ENCODE peak calls at places on chromosomes 5 and 9, in four cellular contexts. Y is CD4-positive, CD25-positive, alpha-beta regulatory T cell; N is fibroblast of pulmonary artery; J is heart left ventricle. M is an unnamed sample.

GRCh38 chr9:82021198-82021597 is 32.6 kb downstream of the SPATA31D1 start:
- DNase-seq in N (peak; percentile 82), Y (no peak), J (peak; percentile 6), M (no peak)

GRCh38 chr5:40999966-41000365 is 71.2 kb downstream of the MROH2B start:
- DNase-seq in Y (no peak), J (no peak), N (no peak), M (no peak)

GRCh38 chr9:115531410-115532130 is 413.6 kb upstream of the TNC start:
- DNase-seq in J (no peak), Y (no peak), N (peak; percentile 27), M (no peak)

GRCh38 chr5:114153833-114154232 is 208.0 kb upstream of the KCNN2 start:
- DNase-seq in J (no peak), N (no peak), Y (no peak), M (no peak)

GRCh38 chr5:177607452-177608192 is 7.7 kb downstream of the B4GALT7 start:
- DNase-seq in Y (peak; percentile 26), J (peak; percentile 65), N (peak; percentile 84), M (peak; percentile 81)

GRCh38 chr9:122609810-122610209 is 4.7 kb upstream of the OR1Q1 start:
- DNase-seq in Y (no peak), N (no peak), J (no peak), M (no peak)

GRCh38 chr9:127130661-127131538 is 8.5 kb upstream of the ANGPTL2 start:
- DNase-seq in Y (no peak), J (no peak), N (peak; percentile 94), M (no peak)

GRCh38 chr5:81370912-81371311 is 23.0 kb downstream of the ACOT12 start:
- DNase-seq in N (no peak), J (no peak), Y (no peak), M (no peak)

GRCh38 chr9:107208121-107208520 is 75.0 kb upstream of the RAD23B start:
- DNase-seq in J (no peak), N (peak; percentile 46), Y (no peak), M (no peak)

GRCh38 chr9:98850851-98851729 is 43.6 kb downstream of the GALNT12 start:
- DNase-seq in J (no peak), Y (no peak), N (no peak), M (no peak)

GRCh38 chr9:98851730-98852462 is 44.4 kb downstream of the GALNT12 start:
- DNase-seq in Y (no peak), N (no peak), J (no peak), M (no peak)

GRCh38 chr9:98846081-98846480 is 38.6 kb downstream of the GALNT12 start:
- DNase-seq in Y (no peak), N (no peak), J (no peak), M (no peak)

GRCh38 chr9:98846879-98847278 is 39.4 kb downstream of the GALNT12 start:
- DNase-seq in Y (no peak), J (no peak), N (no peak), M (no peak)

GRCh38 chr9:98848450-98849149 is 41.1 kb downstream of the GALNT12 start:
- DNase-seq in Y (peak; percentile 45), J (peak; percentile 87), N (peak; percentile 91), M (peak; percentile 92)
- H3K4me3 ChIP-seq in Y (no peak overlapping the region), J (no peak overlapping the region), N (peak overlapping the region; percentile 41), M (peak overlapping the region; percentile 55)

GRCh38 chr5:93653716-93654115 is 70.7 kb downstream of the NR2F1 start:
- DNase-seq in Y (no peak), J (no peak), N (no peak), M (no peak)

GRCh38 chr5:93660677-93661076 is 77.7 kb downstream of the NR2F1 start:
- DNase-seq in N (no peak), J (no peak), Y (no peak), M (no peak)

GRCh38 chr5:93654676-93655075 is 71.7 kb downstream of the NR2F1 start:
- DNase-seq in Y (no peak), J (no peak), N (peak; percentile 27), M (no peak)

DNA sequence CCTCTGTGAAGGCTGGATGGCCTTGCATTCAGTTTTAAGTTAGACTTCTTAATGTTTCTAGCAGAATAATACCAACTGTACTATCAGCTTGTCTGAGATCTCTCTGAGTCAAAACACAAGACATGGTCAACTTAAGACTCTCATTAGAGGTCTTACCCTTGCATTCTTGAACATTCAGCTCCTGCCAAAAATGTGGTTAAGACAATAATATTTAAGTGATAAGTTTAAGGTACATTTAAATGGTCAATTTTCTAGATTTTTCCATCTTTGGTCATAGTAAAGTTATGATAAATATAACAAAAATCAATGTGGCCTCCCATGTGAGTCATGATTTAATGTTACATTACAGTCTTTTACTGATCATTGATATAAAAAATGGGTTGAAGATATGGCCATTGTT is 75.0 kb downstream of the NR2F1 start:
- DNase-seq in J (no peak), Y (no peak), N (peak; percentile 56), M (no peak)
- H3K4me3 ChIP-seq in J (no peak overlapping the region), Y (no peak overlapping the region), N (no peak overlapping the region), M (no peak overlapping the region)

GRCh38 chr5:124436294-124436693 is 310.1 kb downstream of the ZNF608 start:
- DNase-seq in N (peak; percentile 14), Y (no peak), J (no peak), M (no peak)
- H3K4me3 ChIP-seq in N (no peak overlapping the region), Y (no peak overlapping the region), J (no peak overlapping the region), M (no peak overlapping the region)

GRCh38 chr5:78905084-78905938 is 79.8 kb downstream of the ARSB start:
- DNase-seq in J (no peak), N (no peak), Y (no peak), M (no peak)

GRCh38 chr5:78903936-78904335 is 81.2 kb downstream of the ARSB start:
- DNase-seq in N (peak; percentile 35), J (no peak), Y (no peak), M (no peak)

GRCh38 chr5:78912085-78912771 is 72.9 kb downstream of the ARSB start:
- DNase-seq in J (peak; percentile 33), N (peak; percentile 35), Y (no peak), M (no peak)

GRCh38 chr5:78908173-78908901 is 76.8 kb downstream of the ARSB start:
- DNase-seq in N (peak; percentile 68), J (peak; percentile 79), Y (no peak), M (peak; percentile 67)

GRCh38 chr5:78907255-78907886 is 77.7 kb downstream of the ARSB start:
- DNase-seq in N (peak; percentile 91), Y (no peak), J (peak; percentile 51), M (peak; percentile 73)
- H3K4me3 ChIP-seq in N (peak overlapping the region; percentile 27), Y (no peak overlapping the region), J (no peak overlapping the region), M (peak overlapping the region; percentile 25)

GRCh38 chr5:149452665-149453617 is 73.8 kb upstream of the IL17B start:
- DNase-seq in J (peak; percentile 74), N (peak; percentile 96), Y (no peak), M (peak; percentile 93)
- H3K4me3 ChIP-seq in J (no peak overlapping the region), N (no peak overlapping the region), Y (no peak overlapping the region), M (no peak overlapping the region)

DNA sequence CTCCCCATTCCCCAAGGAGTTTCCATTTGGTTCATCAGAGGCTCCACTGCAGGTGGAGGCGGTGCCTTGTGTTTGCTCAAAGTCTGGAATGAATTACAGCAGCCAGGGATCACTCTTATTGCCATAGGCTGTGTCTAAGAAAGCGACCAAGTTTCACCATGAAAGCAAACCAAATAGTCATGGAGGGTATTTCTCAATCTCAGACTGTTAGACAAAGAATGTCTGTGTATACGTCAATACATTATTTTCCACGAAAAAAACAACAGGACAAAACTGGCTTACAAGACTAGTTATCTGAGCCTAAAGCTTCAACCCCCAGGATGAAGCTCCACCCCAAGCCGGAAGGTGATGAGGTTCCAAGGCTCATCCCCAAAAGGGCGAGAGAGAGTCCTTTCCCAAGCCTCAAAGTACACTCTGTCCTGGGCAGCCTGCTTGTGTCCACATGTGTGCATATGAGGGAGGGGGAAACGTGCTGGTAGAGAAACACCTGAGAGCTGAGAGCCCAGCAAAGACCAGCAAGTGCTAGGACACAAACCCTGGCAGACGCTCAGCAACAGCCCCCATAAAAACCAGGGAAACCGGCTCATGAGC is 4.3 kb downstream of the B4GALT1 start:
- DNase-seq in J (no peak), N (peak; percentile 94), Y (no peak), M (no peak)
- H3K4me3 ChIP-seq in J (no peak overlapping the region), N (peak overlapping the region; percentile 99), Y (peak overlapping the region; percentile 34), M (peak overlapping the region; percentile 85)

GRCh38 chr5:143865421-143865820 is 53.5 kb downstream of the HMHB1 start:
- DNase-seq in J (no peak), N (no peak), Y (no peak), M (no peak)
- H3K4me3 ChIP-seq in J (no peak overlapping the region), N (no peak overlapping the region), Y (no peak overlapping the region), M (no peak overlapping the region)

DNA sequence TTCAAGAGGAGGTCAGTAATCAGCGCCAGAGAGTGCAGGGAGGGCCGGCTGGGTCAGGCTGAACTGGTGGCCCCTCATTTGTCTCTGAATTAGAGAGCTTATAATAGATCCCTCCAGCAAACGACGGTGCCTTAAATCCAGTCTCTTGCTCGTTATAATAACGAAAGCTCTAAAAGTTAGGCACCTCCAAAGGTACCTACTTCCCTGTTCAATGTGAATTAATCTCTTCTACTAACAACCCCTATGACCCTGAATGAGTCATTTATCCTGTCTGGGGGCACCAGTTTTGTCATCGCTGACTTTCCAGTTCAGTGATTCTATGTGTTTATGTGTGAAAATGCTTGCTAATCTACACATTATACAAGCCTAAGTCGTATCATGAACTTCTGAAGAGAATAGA is 2.3 kb upstream of the ZSWIM6 start:
- DNase-seq in N (peak; percentile 14), J (no peak), Y (no peak), M (no peak)
- H3K4me3 ChIP-seq in N (peak overlapping the region; percentile 78), J (no peak overlapping the region), Y (peak overlapping the region; percentile 78), M (peak overlapping the region; percentile 97)

GRCh38 chr9:136228107-136228875 is 17.3 kb downstream of the QSOX2 start:
- DNase-seq in J (no peak), N (peak; percentile 48), Y (no peak), M (no peak)
- H3K4me3 ChIP-seq in J (no peak overlapping the region), N (no peak overlapping the region), Y (no peak overlapping the region), M (no peak overlapping the region)

DNA sequence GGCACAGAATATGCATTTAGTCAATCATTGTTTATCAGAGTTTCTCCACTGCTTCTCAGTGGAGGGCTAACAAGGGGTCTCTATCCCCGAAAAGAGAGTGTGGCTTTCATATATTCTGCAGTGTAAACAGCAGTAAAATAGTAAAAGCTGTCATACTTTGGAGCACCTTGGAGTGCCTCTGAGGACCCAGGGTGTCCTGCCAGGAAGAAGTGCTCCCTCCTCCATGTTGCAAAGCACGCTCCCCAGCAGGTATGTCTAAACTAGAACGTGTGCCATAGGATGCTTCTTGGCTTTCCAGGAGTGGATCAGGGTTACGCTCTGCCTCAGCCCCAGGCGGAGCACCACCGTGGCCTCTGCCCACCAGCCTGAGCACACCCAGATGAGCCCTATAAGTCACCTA is 8.5 kb upstream of the TJP2 start:
- DNase-seq in Y (no peak), J (no peak), N (no peak), M (no peak)
- H3K4me3 ChIP-seq in Y (no peak overlapping the region), J (no peak overlapping the region), N (no peak overlapping the region), M (no peak overlapping the region)

M was measured in ascending aorta.